ENCODE peak calls at places on chromosomes 4 and X, in ten cellular contexts. N, O, E, X, S, Z, C, Q, V and P are unnamed samples.

GRCh38 chr4:41385486-41385885 is 128.8 kb downstream of the UCHL1 start:
- DNase-seq in Z (no peak), C (no peak), N (no peak), O (no peak), Q (no peak), V (no peak), S (no peak), X (no peak), E (no peak), P (no peak)

GRCh38 chr4:167897116-167897515 is 195.2 kb upstream of the ANXA10 start:
- DNase-seq in X (peak; percentile 54), Z (no peak), C (no peak), Q (peak; percentile 81), V (no peak), N (no peak), S (peak; percentile 81), E (no peak), O (no peak), P (peak; percentile 80)

GRCh38 chrX:119423631-119424030 is 24.5 kb downstream of the SLC25A43 start:
- DNase-seq in O (no peak), X (no peak), E (no peak), V (no peak), S (no peak), Q (peak; percentile 45), Z (no peak), C (no peak), N (no peak), P (peak; percentile 12)

GRCh38 chr4:123170843-123171242 is 225.8 kb upstream of the SPRY1 start:
- DNase-seq in C (no peak), S (no peak), Z (no peak), X (no peak), N (no peak), O (no peak), V (no peak), E (no peak), Q (no peak), P (no peak)

GRCh38 chr4:1380368-1381151 is 25.7 kb downstream of the NKX1-1 start:
- DNase-seq in S (no peak), Z (no peak), E (no peak), O (no peak), V (peak; percentile 71), X (no peak), C (peak; percentile 17), Q (no peak), N (no peak), P (no peak)

GRCh38 chrX:41348551-41348950 is 14.6 kb downstream of the DDX3X start:
- DNase-seq in V (no peak), E (no peak), S (no peak), X (no peak), O (no peak), C (no peak), N (no peak), Z (no peak), Q (no peak), P (no peak)

GRCh38 chr4:10083331-10083769 is 33.2 kb downstream of the WDR1 start:
- DNase-seq in X (no peak), E (no peak), Z (no peak), V (peak; percentile 61), N (no peak), O (no peak), S (no peak), C (peak; percentile 11), Q (no peak), P (no peak)

GRCh38 chr4:40630335-40631021 is 814 bp upstream of the RBM47 start:
- DNase-seq in Q (no peak), X (no peak), Z (peak; percentile 14), O (no peak), E (peak; percentile 73), N (peak; percentile 83), C (peak; percentile 85), V (peak; percentile 90), S (peak; percentile 40), P (no peak)

GRCh38 chr4:156388826-156389225 is 435.2 kb upstream of the CTSO start:
- DNase-seq in S (no peak), E (no peak), X (no peak), C (no peak), O (no peak), Z (no peak), N (no peak), V (no peak), Q (peak; percentile 68), P (peak; percentile 54)

GRCh38 chrX:155028192-155028591 is 1.5 kb downstream of the FUNDC2 start:
- DNase-seq in O (no peak), S (no peak), Z (no peak), V (no peak), Q (no peak), E (no peak), C (no peak), N (no peak), X (no peak), P (no peak)

GRCh38 chr4:172393220-172393619 is 580.0 kb downstream of the GALNTL6 start:
- DNase-seq in X (no peak), S (no peak), Z (no peak), V (no peak), N (no peak), O (no peak), C (no peak), E (no peak), Q (no peak), P (no peak)

GRCh38 chr4:184062769-184063168 is 154.9 kb downstream of the ENPP6 start:
- DNase-seq in Z (no peak), V (no peak), Q (no peak), O (no peak), N (no peak), E (no peak), S (no peak), X (no peak), C (no peak), P (no peak)

GRCh38 chr4:80788798-80789197 is 241.7 kb upstream of the BMP3 start:
- DNase-seq in N (no peak), S (no peak), C (no peak), O (peak; percentile 47), V (no peak), Z (no peak), E (no peak), X (no peak), Q (peak; percentile 11), P (peak; percentile 79)

GRCh38 chr4:36138221-36138620 is 106.1 kb downstream of the ARAP2 start:
- DNase-seq in Z (no peak), C (no peak), S (peak; percentile 24), O (peak; percentile 20), X (no peak), Q (peak; percentile 29), E (no peak), V (no peak), N (no peak), P (peak; percentile 90)

GRCh38 chr4:3867403-3868100 is 101.4 kb downstream of the ADRA2C start:
- DNase-seq in Z (no peak), C (no peak), V (peak; percentile 71), O (no peak), N (no peak), S (no peak), E (no peak), X (no peak), Q (no peak), P (no peak)

GRCh38 chr4:79855081-79855480 is 217.9 kb downstream of the ANTXR2 start:
- DNase-seq in Z (no peak), X (no peak), V (no peak), N (no peak), O (peak; percentile 46), Q (peak; percentile 8), S (no peak), C (no peak), E (no peak), P (peak; percentile 72)

GRCh38 chr4:8441499-8442091 is 1.0 kb downstream of the TRMT44 start:
- DNase-seq in O (no peak), X (no peak), V (no peak), S (no peak), Z (no peak), E (no peak), Q (no peak), N (no peak), C (no peak), P (no peak)

GRCh38 chr4:141220655-141221605 is at the start of gene ZNF330:
- DNase-seq in S (peak; percentile 93), Z (peak; percentile 94), C (peak; percentile 97), N (peak; percentile 55), X (peak; percentile 95), V (peak; percentile 96), O (peak; percentile 92), Q (peak; percentile 95), E (peak; percentile 91), P (peak; percentile 89)
- TF ChIP-seq CTCF in S (peak; percentile 10), Z (peak; percentile 37), C (no peak), N (peak; percentile 16), X (no peak), V (no peak), O (peak; percentile 24), Q (peak; percentile 7), E (peak; percentile 16), P (peak; percentile 28)

GRCh38 chr4:185744127-185744865 is 67.7 kb downstream of the SORBS2 start:
- DNase-seq in C (no peak), N (no peak), Q (no peak), Z (no peak), O (no peak), V (no peak), S (no peak), E (no peak), X (no peak), P (no peak)
- TF ChIP-seq CTCF in C (no peak), N (no peak), Q (no peak), Z (no peak), O (no peak), V (no peak), S (no peak), E (no peak), X (no peak), P (no peak)

GRCh38 chr4:178198691-178199090 is 756.5 kb upstream of the AGA start:
- DNase-seq in C (no peak), E (no peak), N (no peak), O (peak; percentile 39), X (no peak), Q (no peak), Z (no peak), S (no peak), V (no peak), P (peak; percentile 74)
- TF ChIP-seq CTCF in C (no peak), E (no peak), N (no peak), O (no peak), X (no peak), Q (no peak), Z (no peak), S (no peak), V (no peak), P (no peak)

DNA sequence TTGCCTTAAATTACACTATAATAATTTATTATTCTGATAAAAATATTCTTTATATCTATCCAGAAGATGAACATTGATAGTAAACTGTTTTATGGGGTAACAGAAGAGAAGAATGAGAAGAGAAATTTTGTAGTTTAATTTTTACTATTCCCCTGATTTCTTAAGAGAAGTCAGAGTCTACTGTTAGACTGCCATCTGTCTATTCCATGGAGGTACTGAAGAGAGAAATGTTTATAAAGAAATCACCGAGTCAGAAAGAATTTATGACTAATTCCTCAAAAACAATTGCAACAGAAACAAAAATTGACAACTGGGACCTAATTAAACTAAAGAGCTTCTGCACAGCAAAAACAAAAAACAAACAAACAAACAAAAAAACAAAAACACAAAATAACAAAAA is 149.9 kb downstream of the FGF16 start:
- DNase-seq in O (peak; percentile 34), E (no peak), Z (no peak), N (no peak), S (peak; percentile 23), X (no peak), Q (peak; percentile 46), V (no peak), C (no peak), P (peak; percentile 43)
- TF ChIP-seq CTCF in O (peak; percentile 44), E (no peak), Z (peak; percentile 45), N (no peak), S (peak; percentile 18), X (no peak), Q (peak; percentile 43), V (no peak), C (no peak), P (peak; percentile 44)